ENCODE peak calls at places on chromosomes 4 and X, in four cellular contexts. One of them, this sample, is unnamed.

GRCh38 chrX:47878198-47878597 is 41.5 kb downstream of the ZNF81 start:
- DNase-seq in stimulated activated CD8-positive, alpha-beta memory T cell treated with anti-CD3 and anti-CD28 coated beads, Interleukin-4, amount 100 ng/mL, for 48 hours: no peak
- DNase-seq in endothelial cell: no peak
- DNase-seq in left ventricle myocardium superior: no peak
- DNase-seq in this sample: no peak

GRCh38 chr4:110196206-110196870 is 2.1 kb downstream of the ELOVL6 start:
- DNase-seq in stimulated activated CD8-positive, alpha-beta memory T cell treated with anti-CD3 and anti-CD28 coated beads, Interleukin-4, amount 100 ng/mL, for 48 hours: peak
- DNase-seq in endothelial cell: peak
- DNase-seq in left ventricle myocardium superior: peak
- DNase-seq in this sample: peak

GRCh38 chr4:183118585-183118984 is 19.5 kb downstream of the WWC2 start:
- DNase-seq in stimulated activated CD8-positive, alpha-beta memory T cell treated with anti-CD3 and anti-CD28 coated beads, Interleukin-4, amount 100 ng/mL, for 48 hours: no peak
- DNase-seq in endothelial cell: no peak
- DNase-seq in left ventricle myocardium superior: no peak
- DNase-seq in this sample: no peak

GRCh38 chrX:12799118-12799517 is 7.9 kb downstream of the PRPS2 start:
- DNase-seq in stimulated activated CD8-positive, alpha-beta memory T cell treated with anti-CD3 and anti-CD28 coated beads, Interleukin-4, amount 100 ng/mL, for 48 hours: no peak
- DNase-seq in endothelial cell: no peak
- DNase-seq in left ventricle myocardium superior: no peak
- DNase-seq in this sample: no peak

GRCh38 chr4:41991916-41992767 is 1.8 kb downstream of the SLC30A9 start:
- DNase-seq in stimulated activated CD8-positive, alpha-beta memory T cell treated with anti-CD3 and anti-CD28 coated beads, Interleukin-4, amount 100 ng/mL, for 48 hours: no peak
- DNase-seq in endothelial cell: no peak
- DNase-seq in left ventricle myocardium superior: no peak
- DNase-seq in this sample: no peak

GRCh38 chrX:111071542-111072277 is 24.3 kb upstream of the PAK3 start:
- DNase-seq in stimulated activated CD8-positive, alpha-beta memory T cell treated with anti-CD3 and anti-CD28 coated beads, Interleukin-4, amount 100 ng/mL, for 48 hours: no peak
- DNase-seq in endothelial cell: no peak
- DNase-seq in left ventricle myocardium superior: no peak
- DNase-seq in this sample: no peak

GRCh38 chr4:25440478-25441030 is 63.5 kb downstream of the ANAPC4 start:
- DNase-seq in stimulated activated CD8-positive, alpha-beta memory T cell treated with anti-CD3 and anti-CD28 coated beads, Interleukin-4, amount 100 ng/mL, for 48 hours: no peak
- DNase-seq in endothelial cell: no peak
- DNase-seq in left ventricle myocardium superior: peak
- DNase-seq in this sample: no peak

GRCh38 chrX:41781500-41781899 is 57.5 kb downstream of the GPR82 start:
- DNase-seq in stimulated activated CD8-positive, alpha-beta memory T cell treated with anti-CD3 and anti-CD28 coated beads, Interleukin-4, amount 100 ng/mL, for 48 hours: no peak
- DNase-seq in endothelial cell: peak
- DNase-seq in left ventricle myocardium superior: no peak
- DNase-seq in this sample: no peak

GRCh38 chr4:7134737-7135388 is 57.5 kb upstream of the SORCS2 start:
- DNase-seq in stimulated activated CD8-positive, alpha-beta memory T cell treated with anti-CD3 and anti-CD28 coated beads, Interleukin-4, amount 100 ng/mL, for 48 hours: no peak
- DNase-seq in endothelial cell: no peak
- DNase-seq in left ventricle myocardium superior: peak
- DNase-seq in this sample: no peak

GRCh38 chrX:45748443-45748842 is 547.8 kb upstream of the DIPK2B start:
- DNase-seq in stimulated activated CD8-positive, alpha-beta memory T cell treated with anti-CD3 and anti-CD28 coated beads, Interleukin-4, amount 100 ng/mL, for 48 hours: no peak
- DNase-seq in endothelial cell: no peak
- DNase-seq in left ventricle myocardium superior: no peak
- DNase-seq in this sample: no peak

GRCh38 chr4:1763550-1764080 is 29.5 kb upstream of the FGFR3 start:
- DNase-seq in stimulated activated CD8-positive, alpha-beta memory T cell treated with anti-CD3 and anti-CD28 coated beads, Interleukin-4, amount 100 ng/mL, for 48 hours: no peak
- DNase-seq in endothelial cell: no peak
- DNase-seq in left ventricle myocardium superior: peak
- DNase-seq in this sample: peak

GRCh38 chr4:98657531-98658286 is 702 bp downstream of the TSPAN5 start:
- DNase-seq in stimulated activated CD8-positive, alpha-beta memory T cell treated with anti-CD3 and anti-CD28 coated beads, Interleukin-4, amount 100 ng/mL, for 48 hours: peak
- DNase-seq in endothelial cell: peak
- DNase-seq in left ventricle myocardium superior: peak
- DNase-seq in this sample: peak

GRCh38 chrX:27591938-27592337 is 1.8 kb downstream of the DCAF8L2 start:
- DNase-seq in stimulated activated CD8-positive, alpha-beta memory T cell treated with anti-CD3 and anti-CD28 coated beads, Interleukin-4, amount 100 ng/mL, for 48 hours: no peak
- DNase-seq in endothelial cell: no peak
- DNase-seq in left ventricle myocardium superior: no peak
- DNase-seq in this sample: no peak

GRCh38 chr4:137393043-137393442 is 139.3 kb downstream of the PCDH18 start:
- DNase-seq in stimulated activated CD8-positive, alpha-beta memory T cell treated with anti-CD3 and anti-CD28 coated beads, Interleukin-4, amount 100 ng/mL, for 48 hours: no peak
- DNase-seq in endothelial cell: no peak
- DNase-seq in left ventricle myocardium superior: no peak
- DNase-seq in this sample: no peak

GRCh38 chr4:177442623-177443155 is 452 bp upstream of the AGA start:
- DNase-seq in stimulated activated CD8-positive, alpha-beta memory T cell treated with anti-CD3 and anti-CD28 coated beads, Interleukin-4, amount 100 ng/mL, for 48 hours: peak
- DNase-seq in endothelial cell: peak
- DNase-seq in left ventricle myocardium superior: no peak
- DNase-seq in this sample: no peak

GRCh38 chrX:51891821-51892551 is 1.4 kb upstream of the MAGED1 start:
- DNase-seq in stimulated activated CD8-positive, alpha-beta memory T cell treated with anti-CD3 and anti-CD28 coated beads, Interleukin-4, amount 100 ng/mL, for 48 hours: no peak
- DNase-seq in endothelial cell: peak
- DNase-seq in left ventricle myocardium superior: peak
- DNase-seq in this sample: no peak

GRCh38 chrX:95835223-95835622 is 849.4 kb upstream of the DIAPH2 start:
- DNase-seq in stimulated activated CD8-positive, alpha-beta memory T cell treated with anti-CD3 and anti-CD28 coated beads, Interleukin-4, amount 100 ng/mL, for 48 hours: no peak
- DNase-seq in endothelial cell: no peak
- DNase-seq in left ventricle myocardium superior: no peak
- DNase-seq in this sample: no peak

GRCh38 chrX:118526149-118526548 is 30.5 kb downstream of the DOCK11 start:
- DNase-seq in stimulated activated CD8-positive, alpha-beta memory T cell treated with anti-CD3 and anti-CD28 coated beads, Interleukin-4, amount 100 ng/mL, for 48 hours: no peak
- DNase-seq in endothelial cell: no peak
- DNase-seq in left ventricle myocardium superior: no peak
- DNase-seq in this sample: no peak

GRCh38 chr4:118981839-118982381 is 93.3 kb downstream of the SYNPO2 start:
- DNase-seq in stimulated activated CD8-positive, alpha-beta memory T cell treated with anti-CD3 and anti-CD28 coated beads, Interleukin-4, amount 100 ng/mL, for 48 hours: peak
- DNase-seq in endothelial cell: peak
- DNase-seq in left ventricle myocardium superior: no peak
- DNase-seq in this sample: peak

GRCh38 chr4:139508581-139509237 is 47.3 kb downstream of the SETD7 start:
- DNase-seq in stimulated activated CD8-positive, alpha-beta memory T cell treated with anti-CD3 and anti-CD28 coated beads, Interleukin-4, amount 100 ng/mL, for 48 hours: no peak
- DNase-seq in endothelial cell: no peak
- DNase-seq in left ventricle myocardium superior: no peak
- DNase-seq in this sample: no peak

GRCh38 chr4:88528861-88529260 is 5.3 kb upstream of the PYURF start:
- DNase-seq in stimulated activated CD8-positive, alpha-beta memory T cell treated with anti-CD3 and anti-CD28 coated beads, Interleukin-4, amount 100 ng/mL, for 48 hours: no peak
- DNase-seq in endothelial cell: no peak
- DNase-seq in left ventricle myocardium superior: no peak
- DNase-seq in this sample: no peak

GRCh38 chr4:40856836-40857362 is 107.1 kb downstream of the NSUN7 start:
- DNase-seq in stimulated activated CD8-positive, alpha-beta memory T cell treated with anti-CD3 and anti-CD28 coated beads, Interleukin-4, amount 100 ng/mL, for 48 hours: peak
- DNase-seq in endothelial cell: peak
- DNase-seq in left ventricle myocardium superior: peak
- DNase-seq in this sample: no peak

GRCh38 chr4:28557755-28558154 is 1697.1 kb downstream of the STIM2 start:
- DNase-seq in stimulated activated CD8-positive, alpha-beta memory T cell treated with anti-CD3 and anti-CD28 coated beads, Interleukin-4, amount 100 ng/mL, for 48 hours: no peak
- DNase-seq in endothelial cell: no peak
- DNase-seq in left ventricle myocardium superior: no peak
- DNase-seq in this sample: no peak

GRCh38 chrX:38891641-38892413 is 90.6 kb downstream of the MID1IP1 start:
- DNase-seq in stimulated activated CD8-positive, alpha-beta memory T cell treated with anti-CD3 and anti-CD28 coated beads, Interleukin-4, amount 100 ng/mL, for 48 hours: peak
- DNase-seq in endothelial cell: no peak
- DNase-seq in left ventricle myocardium superior: no peak
- DNase-seq in this sample: no peak

GRCh38 chrX:37608156-37608555 is 36.7 kb downstream of the LANCL3 start:
- DNase-seq in stimulated activated CD8-positive, alpha-beta memory T cell treated with anti-CD3 and anti-CD28 coated beads, Interleukin-4, amount 100 ng/mL, for 48 hours: no peak
- DNase-seq in endothelial cell: no peak
- DNase-seq in left ventricle myocardium superior: no peak
- DNase-seq in this sample: no peak

GRCh38 chrX:154719132-154719675 is 31.7 kb downstream of the GAB3 start:
- DNase-seq in stimulated activated CD8-positive, alpha-beta memory T cell treated with anti-CD3 and anti-CD28 coated beads, Interleukin-4, amount 100 ng/mL, for 48 hours: peak
- DNase-seq in endothelial cell: no peak
- DNase-seq in left ventricle myocardium superior: no peak
- DNase-seq in this sample: no peak

GRCh38 chr4:111639120-111639519 is 506.1 kb upstream of the FAM241A start:
- DNase-seq in stimulated activated CD8-positive, alpha-beta memory T cell treated with anti-CD3 and anti-CD28 coated beads, Interleukin-4, amount 100 ng/mL, for 48 hours: no peak
- DNase-seq in endothelial cell: no peak
- DNase-seq in left ventricle myocardium superior: no peak
- DNase-seq in this sample: no peak

GRCh38 chrX:139931646-139932076 is 1.2 kb downstream of the ATP11C start:
- DNase-seq in stimulated activated CD8-positive, alpha-beta memory T cell treated with anti-CD3 and anti-CD28 coated beads, Interleukin-4, amount 100 ng/mL, for 48 hours: peak
- DNase-seq in endothelial cell: no peak
- DNase-seq in left ventricle myocardium superior: no peak
- DNase-seq in this sample: no peak

GRCh38 chrX:133350751-133351150 is 64.5 kb downstream of the GPC4 start:
- DNase-seq in stimulated activated CD8-positive, alpha-beta memory T cell treated with anti-CD3 and anti-CD28 coated beads, Interleukin-4, amount 100 ng/mL, for 48 hours: no peak
- DNase-seq in endothelial cell: no peak
- DNase-seq in left ventricle myocardium superior: peak
- DNase-seq in this sample: no peak

GRCh38 chrX:102658551-102658950 is 7.3 kb downstream of the GPRASP1 start:
- DNase-seq in stimulated activated CD8-positive, alpha-beta memory T cell treated with anti-CD3 and anti-CD28 coated beads, Interleukin-4, amount 100 ng/mL, for 48 hours: no peak
- DNase-seq in endothelial cell: no peak
- DNase-seq in left ventricle myocardium superior: no peak
- DNase-seq in this sample: no peak